ENCODE peak calls at places on chromosomes 16 and 17, in four cellular contexts. R, G, I and D are unnamed samples.

GRCh38 chr16:71811261-71811803 is 2.7 kb upstream of the AP1G1 start:
- DNase-seq in G (no peak), I (no peak), R (no peak), D (no peak)

GRCh38 chr16:88067530-88068411 is 116.5 kb downstream of the BANP start:
- DNase-seq in R (no peak), I (no peak), G (no peak), D (no peak)

GRCh38 chr17:80303824-80304223 is 43.2 kb downstream of the RNF213 start:
- DNase-seq in R (no peak), G (no peak), I (no peak), D (no peak)

GRCh38 chr17:49880291-49881053 is 32.6 kb upstream of the TAC4 start:
- DNase-seq in G (no peak), R (peak), I (peak), D (no peak)

GRCh38 chr16:11094838-11095565 is 150.6 kb downstream of the CLEC16A start:
- DNase-seq in I (no peak), R (no peak), G (no peak), D (no peak)

GRCh38 chr17:40509626-40510327 is 8.4 kb upstream of the TNS4 start:
- DNase-seq in G (no peak), R (no peak), I (no peak), D (no peak)

GRCh38 chr16:31181102-31181830 is 1.3 kb downstream of the FUS start:
- DNase-seq in R (peak), I (no peak), G (no peak), D (no peak)

GRCh38 chr16:56848955-56849689 is 15.9 kb upstream of the SLC12A3 start:
- DNase-seq in R (peak), G (peak), I (peak), D (peak)